ENCODE peak calls at places on chromosomes 7 and 10, in nine cellular contexts. P is body of pancreas, J is cardiac muscle cell, H is spleen, B is psoas muscle, M is GM20000, E is endothelial cell, F is hepatocyte, Q is uterus. G is an unnamed sample.

GRCh38 chr7:134690614-134691504 is 44.2 kb downstream of the BPGM start:
- DNase-seq in P (no peak), J (no peak), H (no peak), B (no peak), M (no peak), E (no peak), F (no peak), Q (no peak), G (no peak)

GRCh38 chr10:44828515-44829142 is 82.5 kb upstream of the TMEM72 start:
- DNase-seq in P (no peak), J (no peak), H (no peak), B (no peak), M (no peak), E (no peak), F (no peak), Q (no peak), G (no peak)

GRCh38 chr10:102418612-102419560 is at the start of gene PSD:
- DNase-seq in P (no peak), J (peak), H (no peak), B (no peak), M (no peak), E (no peak), F (no peak), Q (no peak), G (peak)

GRCh38 chr7:94888542-94888941 is 18.9 kb upstream of the PPP1R9A start:
- DNase-seq in P (peak), J (peak), H (no peak), B (no peak), M (no peak), E (no peak), F (peak), Q (no peak), G (no peak)

GRCh38 chr7:91519241-91520200 is 255.3 kb downstream of the FZD1 start:
- DNase-seq in P (no peak), J (no peak), H (no peak), B (no peak), M (no peak), E (no peak), F (no peak), Q (no peak), G (peak)

GRCh38 chr7:10908600-10908999 is 65.1 kb upstream of the PHF14 start:
- DNase-seq in P (no peak), J (no peak), H (no peak), B (no peak), M (no peak), E (no peak), F (peak), Q (no peak), G (no peak)

GRCh38 chr7:63925626-63926460 is 72.8 kb upstream of the ZNF722 start:
- DNase-seq in P (peak), J (no peak), H (peak), B (peak), M (no peak), E (no peak), F (no peak), Q (peak), G (no peak)

GRCh38 chr10:26242752-26243151 is 26.2 kb downstream of the GAD2 start:
- DNase-seq in P (no peak), J (peak), H (no peak), B (no peak), M (no peak), E (no peak), F (no peak), Q (no peak), G (peak)

GRCh38 chr10:92573091-92573797 is 649 bp downstream of the IDE start:
- DNase-seq in P (peak), J (peak), H (peak), B (peak), M (peak), E (peak), F (peak), Q (peak), G (peak)

GRCh38 chr10:68153473-68154210 is 44.4 kb downstream of the MYPN start:
- DNase-seq in P (peak), J (peak), H (no peak), B (no peak), M (no peak), E (no peak), F (peak), Q (no peak), G (no peak)

GRCh38 chr7:127935847-127936376 is 95.3 kb downstream of the LRRC4 start:
- DNase-seq in P (peak), J (no peak), H (no peak), B (no peak), M (no peak), E (no peak), F (no peak), Q (no peak), G (peak)

GRCh38 chr7:106538638-106539037 is 122.3 kb downstream of the CCDC71L start:
- DNase-seq in P (no peak), J (no peak), H (no peak), B (no peak), M (no peak), E (no peak), F (no peak), Q (no peak), G (no peak)

GRCh38 chr7:55552320-55553086 is 19.8 kb downstream of the VOPP1 start:
- DNase-seq in P (peak), J (no peak), H (no peak), B (peak), M (no peak), E (peak), F (peak), Q (peak), G (no peak)

GRCh38 chr7:47721670-47722069 is 139.8 kb upstream of the TNS3 start:
- DNase-seq in P (no peak), J (no peak), H (no peak), B (no peak), M (no peak), E (no peak), F (no peak), Q (no peak), G (no peak)

GRCh38 chr10:90398551-90398950 is 459.3 kb downstream of the HTR7 start:
- DNase-seq in P (no peak), J (no peak), H (no peak), B (no peak), M (no peak), E (no peak), F (no peak), Q (no peak), G (no peak)

GRCh38 chr7:88224596-88225275 is 4.9 kb upstream of the SRI start:
- DNase-seq in P (no peak), J (no peak), H (no peak), B (no peak), M (no peak), E (no peak), F (no peak), Q (no peak), G (no peak)

GRCh38 chr10:77308084-77308732 is 329.4 kb downstream of the KCNMA1 start:
- DNase-seq in P (no peak), J (no peak), H (no peak), B (no peak), M (no peak), E (no peak), F (no peak), Q (peak), G (no peak)

GRCh38 chr10:80204193-80204714 is 1.1 kb downstream of the ANXA11 start:
- DNase-seq in P (peak), J (peak), H (peak), B (peak), M (peak), E (no peak), F (peak), Q (no peak), G (no peak)

GRCh38 chr7:27172823-27173411 is 1.2 kb downstream of the HOXA10 start:
- DNase-seq in P (no peak), J (no peak), H (peak), B (peak), M (no peak), E (no peak), F (no peak), Q (peak), G (peak)

GRCh38 chr7:81111358-81111757 is 192.5 kb upstream of the SEMA3C start:
- DNase-seq in P (no peak), J (no peak), H (no peak), B (no peak), M (no peak), E (no peak), F (peak), Q (peak), G (no peak)

GRCh38 chr7:112770051-112770450 is 20.1 kb downstream of the TMEM168 start:
- DNase-seq in P (no peak), J (no peak), H (no peak), B (no peak), M (no peak), E (no peak), F (peak), Q (no peak), G (no peak)

GRCh38 chr7:27735165-27735564 is 4.8 kb upstream of the TAX1BP1 start:
- DNase-seq in P (no peak), J (no peak), H (no peak), B (no peak), M (no peak), E (no peak), F (no peak), Q (no peak), G (no peak)

GRCh38 chr7:70574970-70575799 is 556.8 kb upstream of the GALNT17 start:
- DNase-seq in P (no peak), J (no peak), H (no peak), B (no peak), M (no peak), E (no peak), F (peak), Q (no peak), G (peak)

GRCh38 chr7:120856621-120857352 is 1.2 kb downstream of the TSPAN12 start:
- DNase-seq in P (peak), J (peak), H (peak), B (peak), M (peak), E (peak), F (peak), Q (peak), G (peak)

GRCh38 chr10:98745645-98746044 is 298.9 kb upstream of the HPS1 start:
- DNase-seq in P (no peak), J (no peak), H (no peak), B (no peak), M (no peak), E (no peak), F (no peak), Q (no peak), G (no peak)

GRCh38 chr10:114024876-114025609 is 18.6 kb upstream of the ADRB1 start:
- DNase-seq in P (peak), J (no peak), H (peak), B (no peak), M (peak), E (no peak), F (no peak), Q (no peak), G (no peak)

GRCh38 chr10:14325325-14325955 is 5.3 kb downstream of the FRMD4A start:
- DNase-seq in P (peak), J (peak), H (peak), B (no peak), M (peak), E (peak), F (peak), Q (no peak), G (peak)

GRCh38 chr7:31002256-31002655 is 38.5 kb downstream of the GHRHR start:
- DNase-seq in P (no peak), J (no peak), H (peak), B (no peak), M (no peak), E (no peak), F (no peak), Q (no peak), G (no peak)

GRCh38 chr10:36606234-36606839 is 519.1 kb upstream of the ANKRD30A start:
- DNase-seq in P (no peak), J (no peak), H (no peak), B (no peak), M (no peak), E (no peak), F (no peak), Q (no peak), G (no peak)

GRCh38 chr7:2721842-2722241 is 33.8 kb downstream of the AMZ1 start:
- DNase-seq in P (no peak), J (no peak), H (peak), B (peak), M (no peak), E (no peak), F (no peak), Q (no peak), G (no peak)

GRCh38 chr10:61844116-61844515 is 57.4 kb upstream of the ARID5B start:
- DNase-seq in P (no peak), J (no peak), H (no peak), B (no peak), M (no peak), E (no peak), F (no peak), Q (no peak), G (no peak)

GRCh38 chr7:159027091-159027802 is 117.4 kb downstream of the VIPR2 start:
- DNase-seq in P (no peak), J (no peak), H (no peak), B (no peak), M (no peak), E (no peak), F (peak), Q (no peak), G (no peak)
- TF ChIP-seq CTCF in P (no peak), J (no peak), H (no peak), B (no peak), M (no peak), E (no peak), F (no peak), Q (no peak), G (no peak)

GRCh38 chr10:132589681-132590080 is 52.1 kb downstream of the INPP5A start:
- DNase-seq in P (no peak), J (no peak), H (no peak), B (no peak), M (no peak), E (no peak), F (no peak), Q (no peak), G (no peak)

GRCh38 chr10:132590094-132590751 is 52.6 kb downstream of the INPP5A start:
- DNase-seq in P (no peak), J (no peak), H (no peak), B (no peak), M (no peak), E (no peak), F (no peak), Q (no peak), G (no peak)

GRCh38 chr10:132592790-132593788 is 55.5 kb downstream of the INPP5A start:
- DNase-seq in P (no peak), J (no peak), H (peak), B (no peak), M (peak), E (no peak), F (no peak), Q (no peak), G (no peak)

GRCh38 chr10:132590752-132591121 is 53.1 kb downstream of the INPP5A start:
- DNase-seq in P (no peak), J (no peak), H (no peak), B (no peak), M (no peak), E (no peak), F (no peak), Q (no peak), G (peak)

GRCh38 chr10:132591166-132591971 is 53.8 kb downstream of the INPP5A start:
- DNase-seq in P (peak), J (no peak), H (no peak), B (peak), M (no peak), E (no peak), F (peak), Q (no peak), G (no peak)
- TF ChIP-seq CTCF in P (no peak), J (no peak), H (no peak), B (no peak), M (no peak), E (no peak), F (no peak), Q (no peak), G (no peak)

DNA sequence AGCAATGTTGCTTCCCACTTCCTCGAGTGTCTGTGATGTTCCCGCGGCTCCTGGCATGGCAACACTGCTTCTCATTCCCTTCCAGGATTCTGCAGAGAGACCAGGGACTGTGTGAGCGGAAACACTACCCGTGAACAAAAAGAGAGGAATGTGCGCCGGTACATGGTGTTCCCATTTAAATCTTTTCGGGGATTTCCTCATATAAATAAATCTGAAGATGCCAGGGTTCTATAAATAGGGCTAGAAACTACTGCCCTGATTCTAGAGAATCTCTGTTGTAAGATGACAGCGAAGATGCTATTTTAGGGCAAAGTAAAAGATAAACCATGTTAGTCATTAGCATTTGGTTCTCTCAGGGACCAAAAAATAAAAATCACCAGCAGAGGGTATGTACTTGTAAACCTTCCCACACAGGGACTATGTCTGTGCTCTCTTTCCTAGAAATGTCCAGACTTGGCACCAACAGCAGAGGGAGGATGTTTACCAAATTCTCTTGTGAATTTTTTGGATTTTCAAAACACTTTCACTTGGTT is 92.2 kb upstream of the DDC start:
- DNase-seq in P (peak), J (no peak), H (no peak), B (peak), M (no peak), E (no peak), F (peak), Q (peak), G (no peak)
- TF ChIP-seq CTCF in P (no peak), J (peak), H (no peak), B (peak), M (no peak), E (no peak), F (no peak), Q (peak), G (no peak)

GRCh38 chr7:105488219-105488571 is 33.9 kb downstream of the PUS7 start:
- DNase-seq in P (no peak), J (no peak), H (no peak), B (no peak), M (no peak), E (no peak), F (no peak), Q (no peak), G (no peak)
- TF ChIP-seq CTCF in P (no peak), J (no peak), H (no peak), B (no peak), M (no peak), E (no peak), F (no peak), Q (peak), G (peak)

GRCh38 chr7:101870361-101871062 is 53.1 kb downstream of the CUX1 start:
- DNase-seq in P (no peak), J (no peak), H (no peak), B (no peak), M (peak), E (no peak), F (peak), Q (no peak), G (no peak)
- TF ChIP-seq CTCF in P (no peak), J (no peak), H (no peak), B (peak), M (peak), E (no peak), F (peak), Q (no peak), G (no peak)

DNA sequence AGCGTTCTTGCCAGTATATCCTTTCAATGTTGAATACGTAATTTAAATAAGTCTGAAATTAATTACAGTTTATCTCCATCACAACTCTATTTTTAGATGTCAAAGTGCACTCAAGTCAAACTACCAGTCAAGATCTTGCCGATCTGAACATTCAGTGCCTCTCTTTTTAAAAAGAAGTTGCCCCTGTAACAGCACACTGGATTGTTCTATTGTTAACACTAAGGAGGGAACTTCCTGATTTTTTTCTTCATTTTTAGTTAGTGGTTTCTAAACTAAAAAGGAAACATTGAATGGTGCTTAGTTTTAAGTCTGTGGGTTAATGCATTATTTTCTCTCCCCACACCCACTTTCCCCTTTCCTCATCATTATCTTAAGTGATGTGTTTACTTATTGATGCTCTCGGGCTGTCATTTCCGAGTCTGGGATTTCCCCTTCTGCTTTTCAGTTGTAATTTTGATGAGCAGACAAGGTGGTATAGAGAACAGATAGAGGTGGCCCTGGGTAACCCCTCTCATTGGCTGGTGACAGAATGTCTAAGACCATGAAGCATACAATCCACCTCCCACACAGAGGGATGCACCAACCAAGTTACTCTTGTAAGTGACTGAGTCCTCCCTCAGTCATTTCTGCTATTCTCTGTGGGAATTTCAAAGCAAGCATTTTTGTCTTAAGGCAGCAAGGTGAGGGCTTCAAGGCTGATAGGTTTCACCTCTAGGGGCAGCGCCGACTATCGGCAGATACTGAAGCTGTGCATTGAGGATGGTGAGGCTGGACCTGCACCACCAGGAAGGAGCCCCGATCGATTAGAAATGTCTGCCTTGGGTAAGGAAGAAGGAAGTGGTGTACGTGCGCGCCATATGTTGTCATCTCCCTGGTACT is 49.4 kb downstream of the CHN2 start:
- DNase-seq in P (no peak), J (no peak), H (no peak), B (no peak), M (no peak), E (no peak), F (no peak), Q (no peak), G (no peak)
- TF ChIP-seq CTCF in P (no peak), J (no peak), H (no peak), B (no peak), M (no peak), E (no peak), F (no peak), Q (no peak), G (no peak)